ENCODE peak calls at places on chromosomes 12 and 14, in five cellular contexts. One of them, this sample, is unnamed.

GRCh38 chr14:37622231-37622923 is 26.9 kb downstream of the TTC6 start:
- DNase-seq in H9: peak
- DNase-seq in activated naive CD4-positive, alpha-beta T cell treated with anti-CD3 and anti-CD28 coated beads, Interleukin-2, amount 10 ng/mL, durations not matched to agents 7 days and 5 days: no peak
- DNase-seq in CD4-positive, alpha-beta T cell: no peak
- DNase-seq in activated T-cell treated with anti-CD3 and anti-CD28 coated beads, Interleukin-2, amount 50 U/mL, for 1 hour: no peak
- DNase-seq in this sample: no peak

GRCh38 chr14:96735509-96735908 is 61.7 kb upstream of the VRK1 start:
- DNase-seq in H9: no peak
- DNase-seq in activated naive CD4-positive, alpha-beta T cell treated with anti-CD3 and anti-CD28 coated beads, Interleukin-2, amount 10 ng/mL, durations not matched to agents 7 days and 5 days: no peak
- DNase-seq in CD4-positive, alpha-beta T cell: no peak
- DNase-seq in activated T-cell treated with anti-CD3 and anti-CD28 coated beads, Interleukin-2, amount 50 U/mL, for 1 hour: no peak
- DNase-seq in this sample: no peak

GRCh38 chr12:104407922-104408321 is 48.8 kb upstream of the CHST11 start:
- DNase-seq in activated naive CD4-positive, alpha-beta T cell treated with anti-CD3 and anti-CD28 coated beads, Interleukin-2, amount 10 ng/mL, durations not matched to agents 7 days and 5 days: no peak
- DNase-seq in H9: no peak
- DNase-seq in activated T-cell treated with anti-CD3 and anti-CD28 coated beads, Interleukin-2, amount 50 U/mL, for 1 hour: no peak
- DNase-seq in CD4-positive, alpha-beta T cell: no peak
- DNase-seq in this sample: no peak

GRCh38 chr12:55692631-55693322 is 14.9 kb downstream of the ITGA7 start:
- DNase-seq in activated naive CD4-positive, alpha-beta T cell treated with anti-CD3 and anti-CD28 coated beads, Interleukin-2, amount 10 ng/mL, durations not matched to agents 7 days and 5 days: no peak
- DNase-seq in activated T-cell treated with anti-CD3 and anti-CD28 coated beads, Interleukin-2, amount 50 U/mL, for 1 hour: no peak
- DNase-seq in CD4-positive, alpha-beta T cell: peak
- DNase-seq in H9: no peak
- DNase-seq in this sample: no peak

GRCh38 chr14:22536853-22537338 is 52.1 kb downstream of the DAD1 start:
- DNase-seq in activated T-cell treated with anti-CD3 and anti-CD28 coated beads, Interleukin-2, amount 50 U/mL, for 1 hour: peak
- DNase-seq in activated naive CD4-positive, alpha-beta T cell treated with anti-CD3 and anti-CD28 coated beads, Interleukin-2, amount 10 ng/mL, durations not matched to agents 7 days and 5 days: peak
- DNase-seq in CD4-positive, alpha-beta T cell: peak
- DNase-seq in H9: no peak
- DNase-seq in this sample: no peak

GRCh38 chr14:95293474-95293873 is 26.2 kb downstream of the CLMN start:
- DNase-seq in CD4-positive, alpha-beta T cell: no peak
- DNase-seq in activated T-cell treated with anti-CD3 and anti-CD28 coated beads, Interleukin-2, amount 50 U/mL, for 1 hour: no peak
- DNase-seq in activated naive CD4-positive, alpha-beta T cell treated with anti-CD3 and anti-CD28 coated beads, Interleukin-2, amount 10 ng/mL, durations not matched to agents 7 days and 5 days: no peak
- DNase-seq in H9: no peak
- DNase-seq in this sample: no peak

GRCh38 chr14:57390806-57391562 is 598 bp downstream of the NAA30 start:
- DNase-seq in CD4-positive, alpha-beta T cell: peak
- DNase-seq in activated T-cell treated with anti-CD3 and anti-CD28 coated beads, Interleukin-2, amount 50 U/mL, for 1 hour: peak
- DNase-seq in activated naive CD4-positive, alpha-beta T cell treated with anti-CD3 and anti-CD28 coated beads, Interleukin-2, amount 10 ng/mL, durations not matched to agents 7 days and 5 days: peak
- DNase-seq in H9: peak
- DNase-seq in this sample: no peak

GRCh38 chr14:96925422-96925821 is 128.2 kb downstream of the VRK1 start:
- DNase-seq in activated T-cell treated with anti-CD3 and anti-CD28 coated beads, Interleukin-2, amount 50 U/mL, for 1 hour: no peak
- DNase-seq in H9: no peak
- DNase-seq in CD4-positive, alpha-beta T cell: no peak
- DNase-seq in activated naive CD4-positive, alpha-beta T cell treated with anti-CD3 and anti-CD28 coated beads, Interleukin-2, amount 10 ng/mL, durations not matched to agents 7 days and 5 days: no peak
- DNase-seq in this sample: no peak

GRCh38 chr12:10097521-10097920 is 1.3 kb downstream of the CLEC1A start:
- DNase-seq in activated T-cell treated with anti-CD3 and anti-CD28 coated beads, Interleukin-2, amount 50 U/mL, for 1 hour: no peak
- DNase-seq in H9: no peak
- DNase-seq in activated naive CD4-positive, alpha-beta T cell treated with anti-CD3 and anti-CD28 coated beads, Interleukin-2, amount 10 ng/mL, durations not matched to agents 7 days and 5 days: no peak
- DNase-seq in CD4-positive, alpha-beta T cell: no peak
- DNase-seq in this sample: no peak

GRCh38 chr12:29164477-29165163 is 15.5 kb downstream of the FAR2 start:
- DNase-seq in activated naive CD4-positive, alpha-beta T cell treated with anti-CD3 and anti-CD28 coated beads, Interleukin-2, amount 10 ng/mL, durations not matched to agents 7 days and 5 days: no peak
- DNase-seq in CD4-positive, alpha-beta T cell: no peak
- DNase-seq in activated T-cell treated with anti-CD3 and anti-CD28 coated beads, Interleukin-2, amount 50 U/mL, for 1 hour: no peak
- DNase-seq in H9: no peak
- DNase-seq in this sample: no peak

GRCh38 chr14:106062502-106063272 is 536.3 kb downstream of the TMEM121 start:
- DNase-seq in activated T-cell treated with anti-CD3 and anti-CD28 coated beads, Interleukin-2, amount 50 U/mL, for 1 hour: no peak
- DNase-seq in activated naive CD4-positive, alpha-beta T cell treated with anti-CD3 and anti-CD28 coated beads, Interleukin-2, amount 10 ng/mL, durations not matched to agents 7 days and 5 days: no peak
- DNase-seq in CD4-positive, alpha-beta T cell: no peak
- DNase-seq in H9: no peak
- DNase-seq in this sample: peak

GRCh38 chr14:59208224-59208814 is 19.9 kb downstream of the DAAM1 start:
- DNase-seq in activated naive CD4-positive, alpha-beta T cell treated with anti-CD3 and anti-CD28 coated beads, Interleukin-2, amount 10 ng/mL, durations not matched to agents 7 days and 5 days: no peak
- DNase-seq in H9: no peak
- DNase-seq in CD4-positive, alpha-beta T cell: no peak
- DNase-seq in activated T-cell treated with anti-CD3 and anti-CD28 coated beads, Interleukin-2, amount 50 U/mL, for 1 hour: no peak
- DNase-seq in this sample: no peak

GRCh38 chr12:92995258-92995905 is 66.3 kb upstream of the EEA1 start:
- DNase-seq in activated T-cell treated with anti-CD3 and anti-CD28 coated beads, Interleukin-2, amount 50 U/mL, for 1 hour: no peak
- DNase-seq in activated naive CD4-positive, alpha-beta T cell treated with anti-CD3 and anti-CD28 coated beads, Interleukin-2, amount 10 ng/mL, durations not matched to agents 7 days and 5 days: no peak
- DNase-seq in H9: no peak
- DNase-seq in CD4-positive, alpha-beta T cell: no peak
- DNase-seq in this sample: no peak

GRCh38 chr14:75247286-75247922 is 31.2 kb upstream of the FOS start:
- DNase-seq in activated T-cell treated with anti-CD3 and anti-CD28 coated beads, Interleukin-2, amount 50 U/mL, for 1 hour: peak
- DNase-seq in CD4-positive, alpha-beta T cell: peak
- DNase-seq in activated naive CD4-positive, alpha-beta T cell treated with anti-CD3 and anti-CD28 coated beads, Interleukin-2, amount 10 ng/mL, durations not matched to agents 7 days and 5 days: peak
- DNase-seq in H9: no peak
- DNase-seq in this sample: peak

GRCh38 chr12:79373896-79374499 is 316.8 kb downstream of the PAWR start:
- DNase-seq in activated T-cell treated with anti-CD3 and anti-CD28 coated beads, Interleukin-2, amount 50 U/mL, for 1 hour: no peak
- DNase-seq in activated naive CD4-positive, alpha-beta T cell treated with anti-CD3 and anti-CD28 coated beads, Interleukin-2, amount 10 ng/mL, durations not matched to agents 7 days and 5 days: peak
- DNase-seq in H9: no peak
- DNase-seq in CD4-positive, alpha-beta T cell: no peak
- DNase-seq in this sample: no peak

GRCh38 chr14:106060576-106060975 is 534.2 kb downstream of the TMEM121 start:
- DNase-seq in H9: no peak
- DNase-seq in activated T-cell treated with anti-CD3 and anti-CD28 coated beads, Interleukin-2, amount 50 U/mL, for 1 hour: no peak
- DNase-seq in activated naive CD4-positive, alpha-beta T cell treated with anti-CD3 and anti-CD28 coated beads, Interleukin-2, amount 10 ng/mL, durations not matched to agents 7 days and 5 days: no peak
- DNase-seq in CD4-positive, alpha-beta T cell: no peak
- DNase-seq in this sample: no peak